ENCODE peak calls at places on chromosomes 2 and 18, in six cellular contexts. One of them, this sample, is unnamed.

GRCh38 chr2:72669121-72669520 is 156.7 kb downstream of the EXOC6B start:
- DNase-seq in HepG2: no peak
- DNase-seq in K562: no peak
- DNase-seq in H1: no peak
- DNase-seq in GM12878: no peak
- DNase-seq in GM12891: no peak
- DNase-seq in this sample: no peak

GRCh38 chr2:189412330-189412953 is 28.8 kb upstream of the WDR75 start:
- DNase-seq in HepG2: peak
- DNase-seq in K562: peak
- DNase-seq in H1: no peak
- DNase-seq in GM12878: no peak
- DNase-seq in GM12891: no peak
- DNase-seq in this sample: no peak

GRCh38 chr18:77062518-77063003 is 70.0 kb downstream of the MBP start:
- DNase-seq in HepG2: no peak
- DNase-seq in K562: no peak
- DNase-seq in H1: no peak
- DNase-seq in GM12878: peak
- DNase-seq in GM12891: no peak
- DNase-seq in this sample: no peak

GRCh38 chr2:58376592-58376991 is 135.5 kb upstream of the FANCL start:
- DNase-seq in HepG2: no peak
- DNase-seq in K562: no peak
- DNase-seq in H1: no peak
- DNase-seq in GM12878: no peak
- DNase-seq in GM12891: no peak
- DNase-seq in this sample: no peak

GRCh38 chr2:204583773-204584172 is 38.5 kb downstream of the PARD3B start:
- DNase-seq in HepG2: no peak
- DNase-seq in K562: no peak
- DNase-seq in H1: no peak
- DNase-seq in GM12878: no peak
- DNase-seq in GM12891: no peak
- DNase-seq in this sample: no peak

GRCh38 chr2:62660087-62660486 is 45.4 kb upstream of the EHBP1 start:
- DNase-seq in HepG2: no peak
- DNase-seq in K562: no peak
- DNase-seq in H1: no peak
- DNase-seq in GM12878: peak
- DNase-seq in GM12891: peak
- DNase-seq in this sample: peak

GRCh38 chr2:46858697-46859080 is 56.9 kb downstream of the MCFD2 start:
- DNase-seq in HepG2: no peak
- DNase-seq in K562: no peak
- DNase-seq in H1: no peak
- DNase-seq in GM12878: no peak
- DNase-seq in GM12891: no peak
- DNase-seq in this sample: no peak

GRCh38 chr2:151498178-151498577 is 88.5 kb downstream of the RIF1 start:
- DNase-seq in HepG2: no peak
- DNase-seq in K562: no peak
- DNase-seq in H1: no peak
- DNase-seq in GM12878: no peak
- DNase-seq in GM12891: no peak
- DNase-seq in this sample: no peak

GRCh38 chr2:187826023-187826422 is 271.8 kb upstream of the TFPI start:
- DNase-seq in HepG2: no peak
- DNase-seq in K562: no peak
- DNase-seq in H1: no peak
- DNase-seq in GM12878: no peak
- DNase-seq in GM12891: no peak
- DNase-seq in this sample: no peak

GRCh38 chr2:203685081-203685621 is 21.3 kb upstream of the CD28 start:
- DNase-seq in HepG2: no peak
- DNase-seq in K562: no peak
- DNase-seq in H1: no peak
- DNase-seq in GM12878: no peak
- DNase-seq in GM12891: no peak
- DNase-seq in this sample: no peak

GRCh38 chr18:1784113-1784512 is 787.2 kb downstream of the METTL4 start:
- DNase-seq in HepG2: no peak
- DNase-seq in K562: no peak
- DNase-seq in H1: no peak
- DNase-seq in GM12878: no peak
- DNase-seq in GM12891: no peak
- DNase-seq in this sample: no peak

GRCh38 chr2:231704017-231704416 is 4.3 kb upstream of the PTMA start:
- DNase-seq in HepG2: no peak
- DNase-seq in K562: no peak
- DNase-seq in H1: no peak
- DNase-seq in GM12878: no peak
- DNase-seq in GM12891: no peak
- DNase-seq in this sample: no peak

GRCh38 chr2:88247531-88247930 is 77.4 kb downstream of the THNSL2 start:
- DNase-seq in HepG2: no peak
- DNase-seq in K562: no peak
- DNase-seq in H1: no peak
- DNase-seq in GM12878: no peak
- DNase-seq in GM12891: no peak
- DNase-seq in this sample: no peak

GRCh38 chr2:120914839-120915521 is 179.3 kb downstream of the GLI2 start:
- DNase-seq in HepG2: peak
- DNase-seq in K562: peak
- DNase-seq in H1: no peak
- DNase-seq in GM12878: no peak
- DNase-seq in GM12891: no peak
- DNase-seq in this sample: no peak

GRCh38 chr2:120910069-120910468 is 174.4 kb downstream of the GLI2 start:
- DNase-seq in HepG2: no peak
- DNase-seq in K562: no peak
- DNase-seq in H1: no peak
- DNase-seq in GM12878: no peak
- DNase-seq in GM12891: no peak
- DNase-seq in this sample: no peak

GRCh38 chr2:120910956-120911951 is 175.6 kb downstream of the GLI2 start:
- DNase-seq in HepG2: no peak
- DNase-seq in K562: no peak
- DNase-seq in H1: no peak
- DNase-seq in GM12878: no peak
- DNase-seq in GM12891: no peak
- DNase-seq in this sample: no peak

GRCh38 chr2:120913972-120914838 is 178.5 kb downstream of the GLI2 start:
- DNase-seq in HepG2: no peak
- DNase-seq in K562: no peak
- DNase-seq in H1: no peak
- DNase-seq in GM12878: no peak
- DNase-seq in GM12891: no peak
- DNase-seq in this sample: no peak

DNA sequence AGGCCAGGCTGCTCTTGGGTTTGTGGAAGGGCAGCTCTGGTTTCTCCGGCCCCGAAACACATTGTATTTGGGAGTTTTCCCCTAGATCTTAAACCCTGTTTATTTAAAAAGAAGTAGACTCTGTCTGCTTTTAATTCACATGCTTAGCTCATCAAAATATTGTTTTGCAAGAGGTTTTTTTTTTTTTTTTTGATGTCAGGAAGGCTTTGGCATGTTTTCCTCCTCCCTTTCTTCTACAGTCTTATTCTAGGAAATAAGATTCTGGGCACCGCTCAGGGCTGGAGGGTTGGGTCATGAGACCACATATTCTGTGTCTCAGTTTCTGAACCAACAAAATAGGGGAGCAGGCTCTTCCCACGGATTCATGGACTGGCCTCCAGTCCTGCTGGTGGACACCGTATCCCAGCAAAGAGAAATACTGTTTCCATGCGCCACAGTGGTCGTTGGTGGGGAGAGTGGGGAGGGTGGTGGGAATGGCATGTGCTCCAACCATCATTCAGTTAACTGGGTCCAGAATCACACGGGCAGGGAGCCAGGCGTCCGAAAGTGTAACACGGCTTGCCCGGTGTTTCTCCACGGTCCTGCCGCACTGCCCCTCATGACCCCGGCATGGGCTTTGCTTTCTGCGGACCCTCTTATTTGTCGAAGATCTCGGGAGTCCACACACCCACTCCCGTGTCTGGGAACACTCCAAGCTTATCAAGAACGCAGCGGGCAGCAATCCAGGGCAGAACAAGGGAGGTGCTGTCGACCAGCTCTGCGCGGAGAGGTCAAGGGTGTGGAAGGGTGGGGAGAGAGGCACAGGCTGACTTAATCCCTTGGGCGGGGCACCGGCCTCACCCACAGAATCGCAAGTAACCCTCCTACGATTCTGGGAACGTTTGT is 176.7 kb downstream of the GLI2 start:
- DNase-seq in HepG2: no peak
- DNase-seq in K562: peak
- DNase-seq in H1: no peak
- DNase-seq in GM12878: no peak
- DNase-seq in GM12891: no peak
- DNase-seq in this sample: no peak
- TF ChIP-seq POLR2A in HepG2: no peak
- TF ChIP-seq POLR2A in K562: no peak
- TF ChIP-seq POLR2A in H1: no peak
- TF ChIP-seq POLR2A in GM12878: no peak
- TF ChIP-seq POLR2A in GM12891: no peak
- TF ChIP-seq POLR2A in this sample: no peak

GRCh38 chr2:28648147-28648546 is 103.5 kb upstream of the PPP1CB start:
- DNase-seq in HepG2: no peak
- DNase-seq in K562: no peak
- DNase-seq in H1: no peak
- DNase-seq in GM12878: no peak
- DNase-seq in GM12891: no peak
- DNase-seq in this sample: no peak
- TF ChIP-seq POLR2AphosphoS5 in HepG2: no peak
- TF ChIP-seq POLR2AphosphoS5 in K562: no peak
- TF ChIP-seq POLR2AphosphoS5 in H1: no peak
- TF ChIP-seq POLR2AphosphoS5 in GM12878: no peak
- TF ChIP-seq POLR2AphosphoS5 in GM12891: no peak
- TF ChIP-seq POLR2AphosphoS5 in this sample: no peak

GRCh38 chr2:68320118-68320641 is 431 bp upstream of the CNRIP1 start:
- DNase-seq in HepG2: no peak
- DNase-seq in K562: peak
- DNase-seq in H1: no peak
- DNase-seq in GM12878: no peak
- DNase-seq in GM12891: no peak
- DNase-seq in this sample: no peak

GRCh38 chr2:68319397-68320117 is at the start of gene CNRIP1:
- DNase-seq in HepG2: no peak
- DNase-seq in K562: peak
- DNase-seq in H1: no peak
- DNase-seq in GM12878: no peak
- DNase-seq in GM12891: peak
- DNase-seq in this sample: peak

GRCh38 chr2:68316091-68316490 is 3.7 kb downstream of the CNRIP1 start:
- DNase-seq in HepG2: no peak
- DNase-seq in K562: no peak
- DNase-seq in H1: no peak
- DNase-seq in GM12878: no peak
- DNase-seq in GM12891: no peak
- DNase-seq in this sample: no peak

GRCh38 chr2:68317971-68318685 is 1.6 kb downstream of the CNRIP1 start:
- DNase-seq in HepG2: no peak
- DNase-seq in K562: no peak
- DNase-seq in H1: no peak
- DNase-seq in GM12878: no peak
- DNase-seq in GM12891: no peak
- DNase-seq in this sample: no peak

DNA sequence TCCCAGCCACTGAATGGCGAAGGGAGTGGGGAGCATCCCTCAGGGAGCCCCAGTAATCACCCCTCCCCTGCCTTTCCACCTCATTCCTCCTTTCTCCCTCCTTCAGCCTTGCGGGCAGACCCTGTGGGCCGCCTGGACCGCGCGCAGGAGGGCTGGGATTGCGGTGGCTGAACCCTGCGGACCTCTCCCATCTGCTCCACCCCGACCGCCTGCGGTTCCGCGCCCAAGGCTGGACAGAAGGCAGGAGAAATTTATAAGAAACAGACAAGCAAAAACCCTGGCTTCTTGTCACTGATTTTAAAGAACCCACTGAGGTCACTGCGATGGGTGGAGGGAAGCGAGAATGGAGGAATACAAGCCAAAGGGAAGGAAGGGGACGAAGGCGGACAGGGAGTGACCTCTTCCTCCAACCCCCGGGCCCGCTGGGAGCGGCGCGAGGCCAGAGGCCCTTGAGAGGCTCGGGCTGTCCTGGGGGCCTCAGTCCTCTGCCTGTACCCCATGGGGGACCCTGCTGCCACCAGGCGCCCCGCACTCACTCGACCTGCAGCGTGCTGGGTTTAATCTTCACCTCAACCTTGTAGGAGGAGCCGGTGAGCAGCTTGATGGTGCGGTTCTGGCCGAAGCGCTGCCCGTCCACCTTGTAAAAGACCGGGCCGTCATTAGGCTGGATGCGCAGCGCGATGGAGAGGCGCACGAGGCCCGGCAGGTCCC is 908 bp downstream of the CNRIP1 start:
- DNase-seq in HepG2: no peak
- DNase-seq in K562: no peak
- DNase-seq in H1: no peak
- DNase-seq in GM12878: no peak
- DNase-seq in GM12891: no peak
- DNase-seq in this sample: no peak
- TF ChIP-seq TAF1 in HepG2: no peak
- TF ChIP-seq TAF1 in K562: no peak
- TF ChIP-seq TAF1 in H1: peak
- TF ChIP-seq TAF1 in GM12878: no peak
- TF ChIP-seq TAF1 in GM12891: no peak
- TF ChIP-seq TAF1 in this sample: no peak

DNA sequence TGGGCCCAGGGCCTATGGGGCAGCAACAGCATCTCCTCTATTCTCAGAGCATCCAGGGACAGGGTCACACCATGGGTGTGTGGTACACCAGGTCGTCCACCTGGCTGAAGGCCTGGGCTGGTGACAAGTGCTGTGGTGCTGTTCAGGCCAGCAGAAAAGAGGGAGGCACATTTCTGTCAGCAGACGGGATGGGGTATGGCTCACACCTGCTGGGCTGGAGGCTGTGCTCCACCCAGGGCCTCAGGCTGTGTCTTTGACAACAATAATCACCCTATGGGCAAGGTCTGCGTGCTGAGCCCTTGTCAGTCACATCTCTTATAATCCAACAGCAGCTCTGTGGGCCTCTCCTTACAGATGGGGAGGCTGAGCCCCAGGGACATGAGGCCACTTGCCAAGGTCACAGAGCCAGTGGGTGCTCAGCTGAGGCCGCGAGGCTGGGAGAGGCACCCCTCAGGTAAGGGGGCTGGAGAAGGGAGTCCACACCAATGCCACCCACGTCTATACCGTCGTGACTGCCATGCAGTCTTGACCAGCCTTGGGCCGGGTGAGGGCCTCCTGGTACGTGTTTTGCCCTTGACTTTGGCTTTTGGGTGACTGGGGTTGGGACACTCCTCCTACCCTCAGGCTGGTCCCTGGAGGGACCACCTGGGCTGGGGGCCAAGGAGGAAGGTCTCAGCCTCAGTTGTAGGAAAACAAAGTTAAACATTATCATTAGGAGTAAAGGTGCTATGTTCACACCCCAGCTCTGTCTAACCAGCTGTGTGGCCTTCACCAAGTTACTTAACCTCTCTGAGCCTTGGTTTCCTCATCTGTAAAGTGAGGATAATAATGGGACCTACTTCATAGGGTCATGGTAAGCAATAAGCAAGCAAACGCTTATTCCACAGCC is 5.6 kb upstream of the HS6ST1 start:
- DNase-seq in HepG2: no peak
- DNase-seq in K562: no peak
- DNase-seq in H1: no peak
- DNase-seq in GM12878: no peak
- DNase-seq in GM12891: no peak
- DNase-seq in this sample: no peak
- TF ChIP-seq POLR2A in HepG2: no peak
- TF ChIP-seq POLR2A in K562: no peak
- TF ChIP-seq POLR2A in H1: no peak
- TF ChIP-seq POLR2A in GM12878: no peak
- TF ChIP-seq POLR2A in GM12891: no peak
- TF ChIP-seq POLR2A in this sample: no peak

This sample was measured in GM12892.